ENCODE peak calls at places on chromosomes 4 and X, in ten cellular contexts. U is CD8-positive, alpha-beta T cell; Z is upper lobe of left lung; E is CD4-positive, CD25-positive, alpha-beta regulatory T cell; B is pancreas; J is effector memory CD4-positive, alpha-beta T cell; K is IMR-90; P is cardiac muscle cell; C is uterus; X is upper lobe of right lung. Q is an unnamed sample. For H3K9me3, the result is how much of the 10 kb centered on the place peaks cover.

GRCh38 chr4:76772498-76773106 is 125.3 kb downstream of the SOWAHB start:
- DNase-seq in U (no peak), Z (no peak), E (no peak), B (no peak), J (no peak), K (peak), P (no peak), C (no peak), X (no peak), Q (no peak)

GRCh38 chr4:11799182-11799581 is 370.5 kb upstream of the HS3ST1 start:
- DNase-seq in U (no peak), Z (no peak), E (no peak), B (no peak), J (no peak), K (no peak), P (no peak), C (no peak), X (no peak), Q (no peak)

GRCh38 chr4:83875437-83875836 is 339.5 kb downstream of the GPAT3 start:
- DNase-seq in U (no peak), Z (no peak), E (no peak), B (no peak), J (no peak), K (peak), P (no peak), C (no peak), X (no peak), Q (no peak)

GRCh38 chr4:183631577-183632198 is 27.3 kb downstream of the RWDD4 start:
- DNase-seq in U (no peak), Z (no peak), E (no peak), B (no peak), J (no peak), K (no peak), P (no peak), C (no peak), X (no peak), Q (no peak)

GRCh38 chrX:44063611-44064010 is 90.4 kb upstream of the NDP start:
- DNase-seq in U (no peak), Z (no peak), E (no peak), B (no peak), J (no peak), K (no peak), P (no peak), C (no peak), X (no peak), Q (no peak)

GRCh38 chr4:98657531-98658286 is 702 bp downstream of the TSPAN5 start:
- DNase-seq in U (no peak), Z (peak), E (peak), B (no peak), J (peak), K (peak), P (peak), C (peak), X (no peak), Q (peak)

GRCh38 chr4:84085986-84086385 is 413.1 kb downstream of the NKX6-1 start:
- DNase-seq in U (no peak), Z (no peak), E (no peak), B (no peak), J (no peak), K (no peak), P (no peak), C (no peak), X (no peak), Q (no peak)

GRCh38 chr4:41991916-41992767 is 1.8 kb downstream of the SLC30A9 start:
- DNase-seq in U (no peak), Z (no peak), E (no peak), B (no peak), J (no peak), K (peak), P (no peak), C (no peak), X (no peak), Q (no peak)

GRCh38 chrX:13283968-13284914 is 35.6 kb downstream of the ATXN3L start:
- DNase-seq in U (no peak), Z (no peak), E (no peak), B (no peak), J (no peak), K (peak), P (no peak), C (no peak), X (no peak), Q (no peak)

GRCh38 chr4:119504616-119505015 is 124.0 kb downstream of the PDE5A start:
- DNase-seq in U (no peak), Z (no peak), E (no peak), B (no peak), J (no peak), K (no peak), P (no peak), C (no peak), X (no peak), Q (no peak)

GRCh38 chr4:139633195-139633594 is 32.4 kb upstream of the MGST2 start:
- DNase-seq in U (no peak), Z (no peak), E (no peak), B (no peak), J (no peak), K (no peak), P (no peak), C (no peak), X (no peak), Q (no peak)

GRCh38 chr4:57094482-57095223 is 15.5 kb downstream of the IGFBP7 start:
- DNase-seq in U (no peak), Z (no peak), E (no peak), B (no peak), J (no peak), K (peak), P (no peak), C (no peak), X (no peak), Q (no peak)

GRCh38 chr4:24850669-24851068 is 55.3 kb downstream of the SOD3 start:
- DNase-seq in U (no peak), Z (no peak), E (no peak), B (no peak), J (no peak), K (peak), P (no peak), C (peak), X (no peak), Q (no peak)

GRCh38 chr4:25654971-25655963 is at the start of gene SLC34A2:
- DNase-seq in U (no peak), Z (peak), E (no peak), B (peak), J (no peak), K (no peak), P (peak), C (no peak), X (peak), Q (peak)

GRCh38 chrX:42920752-42921151 is 142.8 kb upstream of the PPP1R2C start:
- DNase-seq in U (no peak), Z (no peak), E (no peak), B (no peak), J (no peak), K (no peak), P (no peak), C (no peak), X (no peak), Q (no peak)

GRCh38 chr4:105970371-105970770 is 75.1 kb downstream of the NPNT start:
- DNase-seq in U (no peak), Z (no peak), E (no peak), B (no peak), J (no peak), K (no peak), P (no peak), C (no peak), X (no peak), Q (no peak)

GRCh38 chrX:40950546-40950945 is 134.7 kb upstream of the USP9X start:
- DNase-seq in U (no peak), Z (no peak), E (no peak), B (no peak), J (no peak), K (no peak), P (no peak), C (no peak), X (no peak), Q (no peak)

GRCh38 chr4:170743633-170744032 is 653.9 kb upstream of the AADAT start:
- DNase-seq in U (no peak), Z (no peak), E (no peak), B (no peak), J (no peak), K (no peak), P (no peak), C (no peak), X (no peak), Q (no peak)

GRCh38 chr4:22019676-22020075 is 71.1 kb upstream of the KCNIP4 start:
- DNase-seq in U (no peak), Z (no peak), E (no peak), B (no peak), J (no peak), K (no peak), P (no peak), C (no peak), X (no peak), Q (no peak)

GRCh38 chr4:121519236-121519838 is 138.5 kb upstream of the QRFPR start:
- DNase-seq in U (no peak), Z (no peak), E (no peak), B (no peak), J (no peak), K (no peak), P (no peak), C (no peak), X (no peak), Q (no peak)

GRCh38 chr4:55865228-55865806 is 11.9 kb downstream of the EXOC1 start:
- DNase-seq in U (no peak), Z (no peak), E (no peak), B (no peak), J (no peak), K (peak), P (no peak), C (no peak), X (no peak), Q (no peak)

DNA sequence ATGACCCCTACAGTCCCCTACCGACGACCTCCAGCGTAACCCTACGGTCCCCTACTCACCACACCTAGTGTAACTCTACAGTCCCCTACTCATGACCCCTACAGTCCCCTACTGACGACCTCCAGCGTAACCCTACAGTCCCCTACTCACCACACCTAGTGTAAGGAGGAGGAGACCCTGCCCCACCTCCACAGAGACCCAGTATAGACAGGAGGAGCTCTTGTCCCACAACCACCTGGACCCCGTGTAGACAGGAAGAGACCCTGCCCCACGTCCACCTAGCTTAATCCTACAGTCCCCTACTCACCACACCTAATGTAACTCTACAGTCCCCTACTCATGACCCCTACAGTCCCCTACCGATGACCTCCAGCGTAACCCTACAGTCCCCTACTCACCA is 26.9 kb downstream of the CSF2RA start:
- DNase-seq in U (no peak), Z (no peak), E (no peak), B (no peak), J (no peak), K (no peak), P (no peak), C (no peak), X (no peak), Q (no peak)
- H3K9me3 ChIP-seq in U (under half), Z (under half), E (under half), B (under half), J (under half), K (under half), P (under half), C (under half), X (under half), Q (under half)

DNA sequence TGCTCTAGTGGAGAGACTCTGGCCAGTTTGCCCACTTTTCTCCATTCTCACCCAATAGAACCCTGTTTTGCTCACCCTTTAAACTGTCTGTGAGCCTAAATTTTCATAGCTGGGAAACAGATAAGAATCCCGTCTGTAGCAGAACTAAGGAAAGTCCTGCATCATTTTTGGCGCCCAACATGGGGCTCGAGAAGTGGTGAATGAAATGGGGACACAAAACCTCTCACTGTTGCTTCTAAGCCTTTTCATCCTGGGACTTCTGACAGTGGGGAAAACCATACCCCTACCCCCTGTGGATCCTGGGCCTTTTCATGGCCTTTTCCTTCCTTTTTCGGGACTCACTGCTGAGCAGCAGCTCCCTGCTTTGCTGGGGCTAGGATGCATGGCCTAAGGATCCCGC is 189.9 kb downstream of the INPP4B start:
- DNase-seq in U (no peak), Z (no peak), E (no peak), B (no peak), J (no peak), K (no peak), P (peak), C (no peak), X (no peak), Q (no peak)
- H3K9me3 ChIP-seq in U (under half), Z (under half), E (half or more), B (under half), J (under half), K (under half), P (under half), C (under half), X (under half), Q (under half)

GRCh38 chr4:8742546-8742945 is 129.1 kb downstream of the HMX1 start:
- DNase-seq in U (no peak), Z (no peak), E (no peak), B (no peak), J (no peak), K (no peak), P (no peak), C (no peak), X (peak), Q (no peak)
- H3K9me3 ChIP-seq in U (under half), Z (under half), E (under half), B (under half), J (under half), K (under half), P (under half), C (under half), X (under half), Q (under half)

GRCh38 chr4:337143-337931 is at the start of gene ZNF141:
- DNase-seq in U (peak), Z (peak), E (peak), B (peak), J (peak), K (peak), P (peak), C (peak), X (peak), Q (peak)

GRCh38 chr4:337932-338758 is 531 bp downstream of the ZNF141 start:
- DNase-seq in U (peak), Z (peak), E (no peak), B (peak), J (no peak), K (peak), P (peak), C (peak), X (peak), Q (peak)

GRCh38 chr4:336099-336892 is 1.3 kb upstream of the ZNF141 start:
- DNase-seq in U (no peak), Z (peak), E (no peak), B (peak), J (no peak), K (no peak), P (peak), C (peak), X (peak), Q (peak)

GRCh38 chr4:335515-335914 is 2.1 kb upstream of the ZNF141 start:
- DNase-seq in U (no peak), Z (no peak), E (no peak), B (no peak), J (no peak), K (no peak), P (no peak), C (peak), X (no peak), Q (no peak)

GRCh38 chr4:336893-337142 is 796 bp upstream of the ZNF141 start:
- DNase-seq in U (no peak), Z (no peak), E (no peak), B (no peak), J (no peak), K (no peak), P (no peak), C (no peak), X (no peak), Q (no peak)
- H3K9me3 ChIP-seq in U (under half), Z (under half), E (under half), B (under half), J (under half), K (under half), P (under half), C (under half), X (under half), Q (under half)

DNA sequence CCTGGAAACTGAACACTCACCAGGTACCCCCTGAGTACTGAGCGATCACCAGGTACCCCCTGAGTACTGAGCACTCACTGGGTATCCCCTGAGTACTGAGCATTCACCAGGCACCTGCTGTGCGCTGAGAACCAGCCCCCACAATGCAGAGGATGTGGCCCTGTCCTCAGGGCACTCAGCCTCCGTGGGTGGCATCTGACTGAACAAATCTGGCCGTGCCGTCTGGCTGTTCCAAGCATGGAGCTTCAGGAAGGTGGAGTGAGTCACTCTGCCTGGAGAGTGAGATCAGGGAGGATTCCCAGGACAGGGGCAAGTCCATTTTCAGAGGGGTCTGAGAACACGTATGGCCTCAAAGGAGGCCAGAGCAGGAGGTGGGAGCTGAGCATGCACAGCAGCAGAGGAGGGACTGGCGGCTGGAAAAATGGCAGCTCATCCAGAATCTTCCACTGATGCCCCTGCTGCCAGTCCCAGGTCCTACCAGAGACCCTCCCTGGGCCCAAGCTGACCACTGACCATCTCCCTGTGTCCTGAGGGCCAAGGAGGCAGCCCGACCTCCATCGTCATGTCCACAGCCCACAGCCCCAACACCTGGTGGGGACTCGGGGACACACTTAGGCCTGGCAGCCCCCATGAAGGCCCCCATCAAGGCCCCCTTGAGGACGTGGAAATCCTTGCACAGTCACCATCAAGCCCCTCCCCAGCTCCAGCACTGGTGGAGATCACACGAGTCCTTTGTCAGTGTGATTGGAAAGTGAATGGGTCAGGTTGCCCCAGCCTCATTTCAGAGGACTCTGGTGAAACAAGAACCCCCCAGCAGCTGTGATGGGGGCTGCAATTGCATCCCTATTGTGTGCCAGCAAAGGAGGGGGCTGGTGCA is 94.1 kb downstream of the HMX1 start:
- DNase-seq in U (no peak), Z (no peak), E (no peak), B (no peak), J (no peak), K (no peak), P (no peak), C (no peak), X (no peak), Q (no peak)
- H3K9me3 ChIP-seq in U (under half), Z (under half), E (under half), B (under half), J (under half), K (under half), P (under half), C (under half), X (under half), Q (under half)

GRCh38 chr4:38392223-38392855 is 271.7 kb upstream of the KLF3 start:
- DNase-seq in U (no peak), Z (no peak), E (no peak), B (no peak), J (no peak), K (no peak), P (no peak), C (no peak), X (no peak), Q (no peak)
- H3K9me3 ChIP-seq in U (under half), Z (under half), E (under half), B (under half), J (under half), K (under half), P (under half), C (under half), X (under half), Q (under half)